ENCODE peak calls at places on chromosomes 3 and 15, in five cellular contexts. L, G, O, A and F are unnamed samples.

GRCh38 chr3:32347286-32348125 is 44.1 kb upstream of the CMTM7 start:
- DNase-seq in L (no peak), G (no peak), O (no peak), A (peak; percentile 52), F (no peak)

GRCh38 chr3:140316461-140316860 is 361.4 kb upstream of the TRIM42 start:
- DNase-seq in L (no peak), G (no peak), O (no peak), A (no peak), F (no peak)

GRCh38 chr3:13703071-13703470 is 154.1 kb downstream of the FBLN2 start:
- DNase-seq in L (no peak), G (no peak), O (no peak), A (no peak), F (peak; percentile 32)

GRCh38 chr15:27067175-27067574 is 96.2 kb downstream of the GABRG3 start:
- DNase-seq in L (no peak), G (no peak), O (no peak), A (no peak), F (no peak)

GRCh38 chr15:38531509-38531908 is 33.1 kb downstream of the RASGRP1 start:
- DNase-seq in L (no peak), G (no peak), O (no peak), A (no peak), F (no peak)

GRCh38 chr3:297585-297984 is 101.0 kb downstream of the CHL1 start:
- DNase-seq in L (no peak), G (no peak), O (peak; percentile 9), A (no peak), F (no peak)

GRCh38 chr15:74839526-74840395 is 3.2 kb downstream of the ULK3 start:
- DNase-seq in L (no peak), G (no peak), O (no peak), A (no peak), F (no peak)

GRCh38 chr3:16374047-16375019 is 109.3 kb downstream of the OXNAD1 start:
- DNase-seq in L (no peak), G (no peak), O (no peak), A (no peak), F (no peak)

GRCh38 chr3:64023187-64023860 is at the start of gene PSMD6:
- DNase-seq in L (peak; percentile 75), G (peak; percentile 84), O (peak; percentile 68), A (peak; percentile 78), F (peak; percentile 95)

GRCh38 chr3:178850452-178851166 is 221.0 kb downstream of the ZMAT3 start:
- DNase-seq in L (no peak), G (no peak), O (no peak), A (no peak), F (no peak)

GRCh38 chr15:66906660-66907059 is 158.7 kb upstream of the SMAD3 start:
- DNase-seq in L (no peak), G (no peak), O (no peak), A (no peak), F (no peak)

GRCh38 chr3:31350307-31350706 is 182.4 kb upstream of the STT3B start:
- DNase-seq in L (no peak), G (no peak), O (no peak), A (no peak), F (no peak)

GRCh38 chr3:8755564-8756237 is 13.7 kb downstream of the OXTR start:
- DNase-seq in L (no peak), G (peak; percentile 37), O (peak; percentile 25), A (no peak), F (no peak)
- TF ChIP-seq CTCF in L (no peak), G (peak; percentile 50), O (peak; percentile 46), A (peak; percentile 21), F (peak; percentile 70)

DNA sequence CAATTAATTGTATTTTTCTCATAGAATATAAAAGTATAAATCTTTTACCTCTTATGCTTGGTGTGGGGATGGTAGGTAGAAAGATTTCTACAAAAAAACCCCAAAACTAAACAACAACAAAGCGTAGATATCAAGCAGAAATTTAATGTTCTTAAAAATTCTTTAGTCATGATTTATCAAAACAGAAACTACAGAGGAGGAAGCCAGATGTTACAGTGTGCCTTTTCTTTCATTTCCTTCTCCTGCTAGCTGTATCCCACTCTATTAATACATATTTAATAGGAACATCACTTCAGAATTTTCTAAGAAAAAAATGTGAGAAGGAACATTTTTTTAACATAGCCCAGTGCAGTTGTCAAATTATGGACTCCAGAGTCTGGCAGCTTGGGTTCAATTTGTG is 420.6 kb downstream of the TUSC7 start:
- DNase-seq in L (no peak), G (no peak), O (no peak), A (no peak), F (no peak)
- TF ChIP-seq CTCF in L (no peak), G (no peak), O (no peak), A (no peak), F (no peak)

GRCh38 chr3:9930804-9931418 is 2.7 kb upstream of the CRELD1 start:
- DNase-seq in L (no peak), G (no peak), O (peak; percentile 19), A (no peak), F (no peak)
- TF ChIP-seq CTCF in L (no peak), G (peak; percentile 44), O (peak; percentile 55), A (no peak), F (peak; percentile 58)

GRCh38 chr3:49671291-49672288 is 2.6 kb upstream of the APEH start:
- DNase-seq in L (no peak), G (peak; percentile 71), O (peak; percentile 76), A (peak; percentile 69), F (no peak)
- TF ChIP-seq CTCF in L (no peak), G (peak; percentile 82), O (peak; percentile 95), A (peak; percentile 88), F (peak; percentile 93)

GRCh38 chr3:62554264-62554799 is 181.0 kb upstream of the FEZF2 start:
- DNase-seq in L (no peak), G (no peak), O (peak; percentile 9), A (no peak), F (no peak)
- TF ChIP-seq CTCF in L (no peak), G (no peak), O (no peak), A (peak; percentile 31), F (peak; percentile 58)

DNA sequence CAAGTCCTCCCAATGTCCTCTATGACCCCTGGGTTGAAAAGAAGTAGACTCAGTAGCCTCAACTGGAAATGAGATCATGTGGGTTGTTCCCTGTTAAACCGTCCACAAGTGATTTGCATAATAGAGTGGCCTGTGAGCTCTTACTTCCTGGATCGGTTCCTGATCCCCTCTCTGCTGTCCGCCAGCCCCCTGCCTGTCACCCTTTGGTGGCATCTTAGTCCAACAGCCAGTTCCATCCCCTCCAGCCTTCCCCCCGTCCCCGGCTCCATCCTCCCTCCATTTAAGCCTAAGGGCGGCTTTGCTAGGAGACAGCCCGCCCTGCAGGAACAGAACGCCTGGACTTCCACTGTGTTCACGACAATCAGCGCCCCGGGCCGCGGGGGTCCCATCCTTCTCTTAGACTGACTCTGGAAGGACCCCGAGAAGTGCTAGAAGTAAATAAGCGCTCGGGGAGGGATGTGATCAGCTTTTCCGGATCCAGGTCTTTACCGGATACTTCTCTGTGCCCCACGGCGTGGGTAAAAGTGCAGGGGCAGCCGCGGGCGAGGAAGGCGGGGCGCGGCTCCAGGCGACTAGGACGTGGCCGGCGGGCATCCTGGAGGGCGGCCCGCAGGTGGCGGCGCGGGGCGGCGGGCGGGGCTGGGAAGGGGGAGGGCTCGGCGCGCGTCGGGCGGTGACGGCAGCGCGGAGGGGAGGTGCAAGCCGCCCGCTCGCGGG is 51.2 kb upstream of the ULK4 start:
- DNase-seq in L (no peak), G (peak; percentile 93), O (peak; percentile 37), A (peak; percentile 46), F (no peak)
- TF ChIP-seq CTCF in L (no peak), G (no peak), O (no peak), A (no peak), F (no peak)

GRCh38 chr3:123295171-123295900 is 93.6 kb downstream of the SEC22A start:
- DNase-seq in L (no peak), G (no peak), O (no peak), A (no peak), F (no peak)
- TF ChIP-seq CTCF in L (no peak), G (no peak), O (no peak), A (no peak), F (no peak)

GRCh38 chr15:88258021-88258641 is 1.6 kb upstream of the NTRK3 start:
- DNase-seq in L (no peak), G (peak; percentile 19), O (peak; percentile 8), A (peak; percentile 22), F (no peak)

GRCh38 chr15:88257311-88257901 is 867 bp upstream of the NTRK3 start:
- DNase-seq in L (no peak), G (no peak), O (no peak), A (peak; percentile 36), F (no peak)

GRCh38 chr15:88255496-88256171 is 905 bp downstream of the NTRK3 start:
- DNase-seq in L (no peak), G (no peak), O (no peak), A (peak; percentile 65), F (no peak)

GRCh38 chr15:88255109-88255495 is 1.4 kb downstream of the NTRK3 start:
- DNase-seq in L (no peak), G (no peak), O (no peak), A (no peak), F (no peak)

GRCh38 chr15:88256261-88257230 is at the start of gene NTRK3:
- DNase-seq in L (no peak), G (no peak), O (no peak), A (peak; percentile 63), F (no peak)
- TF ChIP-seq CTCF in L (no peak), G (no peak), O (no peak), A (peak; percentile 20), F (peak; percentile 14)

GRCh38 chr3:116337229-116337628 is 108.1 kb downstream of the LSAMP start:
- DNase-seq in L (no peak), G (no peak), O (no peak), A (no peak), F (no peak)
- TF ChIP-seq CTCF in L (no peak), G (peak; percentile 10), O (no peak), A (no peak), F (peak; percentile 63)